ENCODE peak calls at places on chromosomes 11 and 22, in ten cellular contexts. M is AG08396, W is right atrium auricular region, L is HEK293T, U is hypothalamus, B is occipital lobe, A is lower lobe of right lung, J is ELR, C is AG09309, S is SK-N-DZ. R is an unnamed sample.

GRCh38 chr22:24601217-24602104 is 1.5 kb upstream of the GGT1 start:
- DNase-seq in M (no peak), W (no peak), L (no peak), U (no peak), B (no peak), A (peak), J (no peak), C (no peak), S (no peak), R (no peak)

GRCh38 chr11:13577881-13578280 is 82.1 kb upstream of the PTH start:
- DNase-seq in M (no peak), W (no peak), L (no peak), U (no peak), B (no peak), A (no peak), J (no peak), C (no peak), S (no peak), R (no peak)

GRCh38 chr11:127383026-127383425 is 382.5 kb upstream of the KIRREL3 start:
- DNase-seq in M (no peak), W (no peak), L (no peak), U (no peak), B (no peak), A (no peak), J (no peak), C (no peak), S (no peak), R (no peak)

GRCh38 chr11:36385121-36385530 is 89.0 kb downstream of the PRR5L start:
- DNase-seq in M (no peak), W (no peak), L (no peak), U (no peak), B (no peak), A (no peak), J (peak), C (no peak), S (no peak), R (no peak)

GRCh38 chr22:43151251-43152000 is at the start of gene TSPO:
- DNase-seq in M (peak), W (peak), L (peak), U (peak), B (peak), A (peak), J (peak), C (no peak), S (no peak), R (peak)

GRCh38 chr22:22138915-22139314 is 105.7 kb upstream of the VPREB1 start:
- DNase-seq in M (no peak), W (no peak), L (no peak), U (no peak), B (no peak), A (no peak), J (no peak), C (no peak), S (no peak), R (no peak)

GRCh38 chr11:75280770-75281468 is 40.3 kb downstream of the TPBGL start:
- DNase-seq in M (no peak), W (no peak), L (no peak), U (no peak), B (no peak), A (no peak), J (no peak), C (no peak), S (no peak), R (no peak)

GRCh38 chr11:62601114-62601363 is 626 bp downstream of the MTA2 start:
- DNase-seq in M (peak), W (no peak), L (no peak), U (peak), B (no peak), A (no peak), J (peak), C (no peak), S (no peak), R (no peak)

GRCh38 chr11:65429069-65429681 is 6.6 kb downstream of the NEAT1 start:
- DNase-seq in M (peak), W (peak), L (no peak), U (no peak), B (no peak), A (no peak), J (peak), C (peak), S (peak), R (no peak)

GRCh38 chr11:32391965-32392553 is 43.3 kb downstream of the WT1 start:
- DNase-seq in M (peak), W (no peak), L (no peak), U (no peak), B (no peak), A (no peak), J (peak), C (no peak), S (no peak), R (no peak)

GRCh38 chr11:106503901-106504300 is 426.4 kb downstream of the AASDHPPT start:
- DNase-seq in M (no peak), W (no peak), L (no peak), U (no peak), B (no peak), A (no peak), J (no peak), C (no peak), S (peak), R (no peak)

GRCh38 chr11:68409748-68410344 is 50.7 kb upstream of the PPP6R3 start:
- DNase-seq in M (no peak), W (no peak), L (no peak), U (no peak), B (no peak), A (no peak), J (no peak), C (no peak), S (no peak), R (no peak)

GRCh38 chr11:124753624-124754023 is 1.6 kb upstream of the VSIG2 start:
- DNase-seq in M (no peak), W (no peak), L (no peak), U (no peak), B (no peak), A (no peak), J (no peak), C (no peak), S (no peak), R (no peak)

GRCh38 chr11:113715882-113716625 is 9.9 kb upstream of the TMPRSS5 start:
- DNase-seq in M (no peak), W (no peak), L (no peak), U (no peak), B (peak), A (no peak), J (no peak), C (no peak), S (no peak), R (no peak)

GRCh38 chr11:73297702-73298101 is 10.4 kb upstream of the ARHGEF17 start:
- DNase-seq in M (no peak), W (no peak), L (no peak), U (no peak), B (no peak), A (no peak), J (no peak), C (no peak), S (no peak), R (no peak)

GRCh38 chr11:82458777-82459176 is 274.9 kb downstream of the FAM181B start:
- DNase-seq in M (no peak), W (no peak), L (no peak), U (no peak), B (no peak), A (no peak), J (no peak), C (no peak), S (no peak), R (no peak)

GRCh38 chr11:110196884-110197420 is 99.5 kb downstream of the RDX start:
- DNase-seq in M (no peak), W (peak), L (no peak), U (no peak), B (no peak), A (no peak), J (no peak), C (no peak), S (no peak), R (no peak)

GRCh38 chr11:71307811-71308645 is 55.7 kb upstream of the SHANK2 start:
- DNase-seq in M (no peak), W (peak), L (no peak), U (no peak), B (no peak), A (no peak), J (no peak), C (no peak), S (no peak), R (no peak)

GRCh38 chr22:22818861-22819855 is 68.5 kb upstream of the IGLL5 start:
- DNase-seq in M (no peak), W (no peak), L (no peak), U (no peak), B (no peak), A (no peak), J (no peak), C (no peak), S (no peak), R (no peak)

GRCh38 chr11:111081021-111081511 is 164.5 kb upstream of the POU2AF2 start:
- DNase-seq in M (no peak), W (no peak), L (no peak), U (no peak), B (peak), A (no peak), J (no peak), C (no peak), S (no peak), R (no peak)

GRCh38 chr11:1271002-1271401 is 38.4 kb downstream of the TOLLIP start:
- DNase-seq in M (no peak), W (no peak), L (peak), U (peak), B (no peak), A (no peak), J (peak), C (no peak), S (no peak), R (no peak)

GRCh38 chr11:68122936-68123539 is 1.9 kb upstream of the CHKA start:
- DNase-seq in M (no peak), W (no peak), L (no peak), U (no peak), B (no peak), A (peak), J (no peak), C (no peak), S (no peak), R (peak)

GRCh38 chr22:23159287-23159622 is 14.0 kb downstream of the RAB36 start:
- DNase-seq in M (no peak), W (no peak), L (no peak), U (no peak), B (no peak), A (no peak), J (no peak), C (no peak), S (no peak), R (no peak)

GRCh38 chr22:30947821-30948454 is 20.6 kb downstream of the MORC2 start:
- DNase-seq in M (peak), W (no peak), L (peak), U (no peak), B (no peak), A (no peak), J (peak), C (no peak), S (no peak), R (no peak)

GRCh38 chr11:45089251-45089650 is 57.2 kb upstream of the PRDM11 start:
- DNase-seq in M (peak), W (peak), L (no peak), U (no peak), B (peak), A (no peak), J (peak), C (peak), S (no peak), R (no peak)

GRCh38 chr22:27706489-27706888 is 95.1 kb downstream of the MN1 start:
- DNase-seq in M (no peak), W (no peak), L (no peak), U (no peak), B (no peak), A (no peak), J (no peak), C (no peak), S (no peak), R (no peak)

GRCh38 chr11:65487467-65488272 is 11.2 kb upstream of the MALAT1 start:
- DNase-seq in M (peak), W (peak), L (peak), U (peak), B (peak), A (peak), J (peak), C (peak), S (peak), R (peak)

GRCh38 chr11:125593113-125593761 is 585 bp downstream of the STT3A start:
- DNase-seq in M (peak), W (no peak), L (peak), U (no peak), B (no peak), A (no peak), J (peak), C (no peak), S (no peak), R (no peak)

GRCh38 chr11:77654770-77655434 is 17.3 kb upstream of the CLNS1A start:
- DNase-seq in M (no peak), W (no peak), L (no peak), U (no peak), B (no peak), A (no peak), J (peak), C (no peak), S (no peak), R (no peak)

GRCh38 chr11:27100534-27100933 is 59.9 kb downstream of the BBOX1 start:
- DNase-seq in M (no peak), W (no peak), L (no peak), U (no peak), B (no peak), A (no peak), J (no peak), C (no peak), S (no peak), R (no peak)

GRCh38 chr11:4065086-4065485 is 29.5 kb upstream of the RRM1 start:
- DNase-seq in M (no peak), W (no peak), L (no peak), U (no peak), B (no peak), A (no peak), J (no peak), C (no peak), S (no peak), R (no peak)

GRCh38 chr11:86073948-86074347 is 5.1 kb upstream of the PICALM start:
- DNase-seq in M (no peak), W (no peak), L (no peak), U (no peak), B (no peak), A (no peak), J (no peak), C (no peak), S (no peak), R (no peak)

GRCh38 chr11:13434247-13435205 is 28.5 kb downstream of the BTBD10 start:
- DNase-seq in M (no peak), W (no peak), L (no peak), U (no peak), B (no peak), A (no peak), J (no peak), C (no peak), S (no peak), R (no peak)

GRCh38 chr22:31952459-31952858 is 8.1 kb downstream of the YWHAH start:
- DNase-seq in M (peak), W (no peak), L (no peak), U (no peak), B (no peak), A (no peak), J (peak), C (peak), S (no peak), R (no peak)